ENCODE peak calls at places on chromosomes 1 and 21, in five cellular contexts. V is fibroblast of pulmonary artery, N is small intestine, E is ACHN, I is SW480. A is an unnamed sample.

GRCh38 chr1:156490401-156491032 is 10.1 kb downstream of the MEF2D start:
- DNase-seq in V (no peak), N (no peak), E (no peak), I (no peak), A (no peak)

GRCh38 chr1:99738858-99739465 is 27.5 kb downstream of the FRRS1 start:
- DNase-seq in V (no peak), N (peak; percentile 56), E (no peak), I (no peak), A (no peak)

GRCh38 chr1:231973840-231974239 is 347.2 kb downstream of the DISC1 start:
- DNase-seq in V (no peak), N (no peak), E (no peak), I (no peak), A (no peak)

GRCh38 chr1:109641341-109641740 is 14.6 kb upstream of the GSTM4 start:
- DNase-seq in V (no peak), N (no peak), E (no peak), I (no peak), A (no peak)

GRCh38 chr1:27556781-27557595 is 47.0 kb downstream of the AHDC1 start:
- DNase-seq in V (peak; percentile 98), N (peak; percentile 68), E (peak; percentile 93), I (peak; percentile 77), A (peak; percentile 94)

GRCh38 chr1:109397451-109398342 is at the start of gene SORT1:
- DNase-seq in V (peak; percentile 80), N (peak; percentile 81), E (peak; percentile 80), I (peak; percentile 92), A (peak; percentile 84)

GRCh38 chr21:43196789-43197188 is 28.0 kb downstream of the CRYAA start:
- DNase-seq in V (peak; percentile 48), N (peak; percentile 77), E (no peak), I (peak; percentile 64), A (no peak)

GRCh38 chr1:45585496-45586075 is 1.7 kb downstream of the NASP start:
- DNase-seq in V (no peak), N (no peak), E (no peak), I (no peak), A (no peak)

GRCh38 chr1:70382682-70383081 is 28.2 kb upstream of the ANKRD13C start:
- DNase-seq in V (no peak), N (no peak), E (peak; percentile 16), I (no peak), A (no peak)

GRCh38 chr1:248804771-248805681 is 20.7 kb downstream of the SH3BP5L start:
- DNase-seq in V (no peak), N (peak; percentile 81), E (no peak), I (no peak), A (no peak)

GRCh38 chr1:87834941-87835340 is 506.3 kb downstream of the LMO4 start:
- DNase-seq in V (no peak), N (no peak), E (no peak), I (no peak), A (no peak)

GRCh38 chr1:79899914-79900313 is 893.4 kb upstream of the ADGRL4 start:
- DNase-seq in V (peak; percentile 95), N (no peak), E (peak; percentile 2), I (no peak), A (no peak)

GRCh38 chr1:241503444-241503843 is 16.1 kb downstream of the FH start:
- DNase-seq in V (no peak), N (no peak), E (no peak), I (no peak), A (no peak)

GRCh38 chr1:24151175-24151533 is 8.2 kb upstream of the IL22RA1 start:
- DNase-seq in V (no peak), N (peak; percentile 93), E (no peak), I (peak; percentile 70), A (peak; percentile 61)

GRCh38 chr1:245232936-245233335 is 78.2 kb downstream of the KIF26B start:
- DNase-seq in V (no peak), N (no peak), E (no peak), I (no peak), A (no peak)

GRCh38 chr1:62452951-62453350 is 16.1 kb downstream of the USP1 start:
- DNase-seq in V (no peak), N (no peak), E (no peak), I (no peak), A (no peak)

GRCh38 chr1:84480658-84481057 is 1.6 kb downstream of the RPF1 start:
- DNase-seq in V (no peak), N (no peak), E (no peak), I (no peak), A (no peak)

GRCh38 chr1:246567258-246568235 is 1.3 kb downstream of the CNST start:
- DNase-seq in V (peak; percentile 76), N (peak; percentile 44), E (peak; percentile 74), I (peak; percentile 24), A (no peak)

GRCh38 chr1:2381741-2382620 is 9.4 kb downstream of the MORN1 start:
- DNase-seq in V (peak; percentile 84), N (peak; percentile 66), E (peak; percentile 51), I (peak; percentile 62), A (peak; percentile 76)

GRCh38 chr21:45208627-45208951 is 79.1 kb downstream of the POFUT2 start:
- DNase-seq in V (peak; percentile 12), N (no peak), E (no peak), I (no peak), A (no peak)

GRCh38 chr1:227748496-227749182 is 13.4 kb downstream of the SNAP47 start:
- DNase-seq in V (peak; percentile 53), N (no peak), E (no peak), I (no peak), A (no peak)

GRCh38 chr1:62448221-62448933 is 11.5 kb downstream of the USP1 start:
- DNase-seq in V (no peak), N (no peak), E (no peak), I (no peak), A (no peak)

GRCh38 chr1:28877132-28877781 is 37.1 kb upstream of the EPB41 start:
- DNase-seq in V (peak; percentile 78), N (peak; percentile 81), E (peak; percentile 67), I (peak; percentile 82), A (peak; percentile 94)

GRCh38 chr1:27157194-27157593 is 2.3 kb upstream of the SLC9A1 start:
- DNase-seq in V (no peak), N (no peak), E (no peak), I (no peak), A (no peak)

GRCh38 chr1:223233410-223234163 is 90.5 kb upstream of the TLR5 start:
- DNase-seq in V (peak; percentile 80), N (peak; percentile 68), E (peak; percentile 49), I (peak; percentile 82), A (peak; percentile 45)

GRCh38 chr1:36204347-36204909 is 19.8 kb upstream of the THRAP3 start:
- DNase-seq in V (peak; percentile 56), N (no peak), E (no peak), I (no peak), A (no peak)

GRCh38 chr1:27153927-27154358 is 982 bp downstream of the SLC9A1 start:
- DNase-seq in V (no peak), N (no peak), E (no peak), I (no peak), A (no peak)

GRCh38 chr21:30408782-30409494 is 13.1 kb downstream of the KRTAP13-1 start:
- DNase-seq in V (peak; percentile 74), N (peak; percentile 4), E (peak; percentile 26), I (peak; percentile 90), A (peak; percentile 66)

GRCh38 chr1:220062629-220063028 is 16.3 kb upstream of the EPRS1 start:
- DNase-seq in V (no peak), N (no peak), E (no peak), I (no peak), A (no peak)

GRCh38 chr21:42858957-42859890 is 20.1 kb downstream of the WDR4 start:
- DNase-seq in V (no peak), N (no peak), E (no peak), I (no peak), A (no peak)

GRCh38 chr21:31780944-31781343 is 49.0 kb upstream of the SCAF4 start:
- DNase-seq in V (no peak), N (no peak), E (no peak), I (peak; percentile 89), A (peak; percentile 41)

GRCh38 chr1:56255516-56256181 is 323.7 kb downstream of the PLPP3 start:
- DNase-seq in V (peak; percentile 97), N (no peak), E (no peak), I (no peak), A (no peak)

GRCh38 chr1:109777436-109777835 is 13.7 kb upstream of the EPS8L3 start:
- DNase-seq in V (no peak), N (no peak), E (no peak), I (no peak), A (no peak)